ENCODE peak calls at places on chromosomes 4 and X, in seven cellular contexts. L is amygdala, W is GM20000, V is M059J, U is NCI-H2029, Z is right lobe of liver, Q is T-helper 17 cell. S is an unnamed sample.

GRCh38 chrX:155031657-155032056 is 5.0 kb downstream of the FUNDC2 start:
- DNase-seq in V (no peak), L (no peak), Q (no peak), U (no peak), W (no peak), Z (no peak), S (no peak)

GRCh38 chr4:154390324-154390723 is 101.3 kb downstream of the DCHS2 start:
- DNase-seq in V (no peak), Z (no peak), W (no peak), U (no peak), L (no peak), Q (no peak), S (no peak)

GRCh38 chr4:115159141-115159540 is 45.7 kb upstream of the NDST4 start:
- DNase-seq in Q (no peak), Z (no peak), L (no peak), U (no peak), W (no peak), V (peak), S (no peak)

GRCh38 chr4:743463-744211 is 38.0 kb downstream of the PCGF3 start:
- DNase-seq in Q (no peak), L (no peak), W (no peak), V (peak), U (no peak), Z (no peak), S (no peak)

GRCh38 chr4:158050942-158051341 is 121.9 kb downstream of the GASK1B start:
- DNase-seq in W (no peak), V (no peak), Z (no peak), Q (no peak), U (no peak), L (no peak), S (no peak)

GRCh38 chr4:54085284-54085683 is 14.7 kb upstream of the GSX2 start:
- DNase-seq in L (peak), V (peak), W (no peak), U (no peak), Q (no peak), Z (peak), S (no peak)

GRCh38 chr4:168082379-168082778 is 10.0 kb upstream of the ANXA10 start:
- DNase-seq in Q (no peak), U (no peak), Z (no peak), V (no peak), L (no peak), W (no peak), S (no peak)

GRCh38 chr4:11130195-11130975 is 298.3 kb downstream of the HS3ST1 start:
- DNase-seq in L (no peak), U (no peak), Z (no peak), V (peak), W (no peak), Q (no peak), S (no peak)

GRCh38 chr4:64899563-64899962 is 490.3 kb upstream of the TECRL start:
- DNase-seq in W (no peak), Z (no peak), V (no peak), U (no peak), L (no peak), Q (no peak), S (no peak)

GRCh38 chrX:135170877-135171519 is at the start of gene CT55:
- DNase-seq in L (no peak), V (no peak), W (no peak), Z (no peak), Q (no peak), U (no peak), S (no peak)

GRCh38 chrX:129755779-129756650 is 17.2 kb downstream of the XPNPEP2 start:
- DNase-seq in V (no peak), L (no peak), Z (no peak), Q (no peak), U (no peak), W (no peak), S (no peak)

GRCh38 chr4:108483077-108483476 is 137.3 kb upstream of the RPL34 start:
- DNase-seq in V (peak), Q (no peak), L (no peak), W (no peak), Z (no peak), U (no peak), S (no peak)

GRCh38 chr4:87058272-87059073 is 123.7 kb downstream of the AFF1 start:
- DNase-seq in V (peak), U (peak), W (peak), L (no peak), Q (no peak), Z (no peak), S (peak)

GRCh38 chr4:121155893-121156292 is 8.2 kb downstream of the TNIP3 start:
- DNase-seq in U (no peak), L (no peak), Q (no peak), W (no peak), V (peak), Z (no peak), S (no peak)

GRCh38 chrX:46710425-46710824 is 48.5 kb downstream of the SLC9A7 start:
- DNase-seq in Z (no peak), U (no peak), V (peak), W (no peak), Q (no peak), L (no peak), S (no peak)

GRCh38 chrX:40938418-40938817 is 146.8 kb upstream of the USP9X start:
- DNase-seq in V (peak), L (no peak), W (no peak), Q (no peak), U (no peak), Z (no peak), S (no peak)

GRCh38 chr4:159979351-159979750 is 876.5 kb downstream of the RAPGEF2 start:
- DNase-seq in W (no peak), Q (no peak), L (no peak), U (no peak), Z (no peak), V (no peak), S (no peak)

GRCh38 chr4:22515888-22516541 is at the start of gene ADGRA3:
- DNase-seq in V (peak), Q (no peak), Z (peak), L (peak), W (peak), U (peak), S (peak)

GRCh38 chr4:138938371-138938699 is 77.2 kb upstream of the NOCT start:
- DNase-seq in V (peak), U (no peak), Q (no peak), Z (no peak), L (no peak), W (peak), S (peak)

GRCh38 chr4:28092610-28093009 is 1232.0 kb downstream of the STIM2 start:
- DNase-seq in Q (no peak), Z (no peak), W (no peak), V (no peak), U (no peak), L (no peak), S (no peak)

GRCh38 chr4:33493231-33493630 is 2751.1 kb downstream of the ARAP2 start:
- DNase-seq in V (peak), U (no peak), Z (no peak), L (no peak), W (no peak), Q (no peak), S (no peak)

GRCh38 chrX:9110808-9111207 is 76.9 kb upstream of the FAM9B start:
- DNase-seq in U (peak), Z (no peak), W (no peak), V (no peak), L (no peak), Q (no peak), S (no peak)

GRCh38 chr4:176995-177394 is 52.7 kb downstream of the ZNF718 start:
- DNase-seq in V (no peak), L (no peak), U (no peak), W (no peak), Z (no peak), Q (no peak), S (no peak)

GRCh38 chrX:7904557-7904956 is 22.7 kb downstream of the PNPLA4 start:
- DNase-seq in L (no peak), Q (no peak), U (no peak), V (no peak), Z (no peak), W (no peak), S (no peak)

GRCh38 chrX:103614999-103615398 is 7.2 kb downstream of the TCEAL3 start:
- DNase-seq in U (no peak), W (no peak), Z (no peak), Q (no peak), V (peak), L (no peak), S (no peak)

GRCh38 chr4:152937535-152938236 is 1.6 kb downstream of the FHDC1 start:
- DNase-seq in V (peak), U (no peak), Z (peak), Q (no peak), L (no peak), W (peak), S (no peak)

GRCh38 chrX:43813898-43814297 is 68.4 kb downstream of the MAOB start:
- DNase-seq in L (no peak), W (no peak), V (peak), U (no peak), Z (no peak), Q (no peak), S (no peak)

GRCh38 chr4:168877779-168878491 is 132.1 kb downstream of the CBR4 start:
- DNase-seq in U (no peak), L (peak), W (peak), Q (no peak), Z (peak), V (no peak), S (no peak)

GRCh38 chr4:183506389-183506735 is 1.5 kb downstream of the ING2 start:
- DNase-seq in Q (no peak), W (no peak), V (no peak), U (no peak), L (no peak), Z (no peak), S (no peak)

GRCh38 chrX:52138830-52139544 is 45.7 kb upstream of the MAGED4 start:
- DNase-seq in L (no peak), U (no peak), W (no peak), V (no peak), Z (no peak), Q (no peak), S (no peak)

GRCh38 chr4:17030543-17030942 is 132.1 kb upstream of the LDB2 start:
- DNase-seq in U (no peak), Q (no peak), V (peak), Z (no peak), W (no peak), L (no peak), S (no peak)

GRCh38 chr4:4712800-4713528 is 146.5 kb upstream of the MSX1 start:
- DNase-seq in L (no peak), U (no peak), Q (no peak), W (no peak), V (peak), Z (no peak), S (no peak)

GRCh38 chr4:99361268-99361922 is 8.8 kb upstream of the ADH1C start:
- DNase-seq in V (no peak), Q (no peak), L (no peak), W (no peak), Z (no peak), U (no peak), S (no peak)

GRCh38 chr4:147101678-147102077 is 156.0 kb upstream of the TTC29 start:
- DNase-seq in L (no peak), V (no peak), Z (no peak), U (no peak), W (no peak), Q (no peak), S (no peak)

GRCh38 chr4:19776021-19776459 is 475.7 kb upstream of the SLIT2 start:
- DNase-seq in L (no peak), Q (no peak), U (peak), W (no peak), V (peak), Z (no peak), S (no peak)

GRCh38 chr4:124685851-124686250 is 26.7 kb downstream of the ANKRD50 start:
- DNase-seq in L (no peak), U (no peak), Q (no peak), W (no peak), V (no peak), Z (no peak), S (no peak)

S was measured in DMS79 treated with DMSO at 0.1 percent for 48 hours.